ENCODE peak calls at places on chromosomes 12 and 14, in four cellular contexts. U, A, M and H are unnamed samples.

GRCh38 chr14:89141862-89142261 is 275.2 kb downstream of the FOXN3 start:
- DNase-seq in U (no peak), A (no peak), M (no peak), H (no peak)

GRCh38 chr12:2664721-2665577 is 129.8 kb upstream of the FKBP4 start:
- DNase-seq in U (no peak), A (peak), M (no peak), H (peak)

GRCh38 chr12:26402648-26403047 is 207.3 kb downstream of the SSPN start:
- DNase-seq in U (no peak), A (no peak), M (no peak), H (no peak)

GRCh38 chr12:124698211-124698997 is 131.0 kb upstream of the NCOR2 start:
- DNase-seq in U (no peak), A (no peak), M (no peak), H (no peak)

GRCh38 chr12:67002711-67003110 is 266.4 kb upstream of the CAND1 start:
- DNase-seq in U (no peak), A (no peak), M (no peak), H (no peak)

GRCh38 chr14:68896132-68896531 is 83.0 kb downstream of the ACTN1 start:
- DNase-seq in U (peak), A (no peak), M (no peak), H (peak)

GRCh38 chr14:30874120-30874998 is at the start of gene COCH:
- DNase-seq in U (peak), A (no peak), M (no peak), H (no peak)

GRCh38 chr12:13049816-13050215 is 5.6 kb downstream of the FAM234B start:
- DNase-seq in U (no peak), A (no peak), M (no peak), H (no peak)

GRCh38 chr14:104140213-104140462 is 1.8 kb downstream of the KIF26A start:
- DNase-seq in U (no peak), A (peak), M (no peak), H (no peak)

GRCh38 chr12:120662879-120663278 is 22.5 kb downstream of the CABP1 start:
- DNase-seq in U (peak), A (no peak), M (no peak), H (no peak)

GRCh38 chr14:34181308-34181707 is 230.4 kb upstream of the EGLN3 start:
- DNase-seq in U (no peak), A (no peak), M (no peak), H (no peak)

GRCh38 chr14:103820382-103820781 is 27.0 kb downstream of the PPP1R13B start:
- DNase-seq in U (no peak), A (no peak), M (no peak), H (no peak)

GRCh38 chr12:123270380-123271181 is 1.1 kb downstream of the CDK2AP1 start:
- DNase-seq in U (peak), A (peak), M (no peak), H (no peak)

GRCh38 chr14:91901449-91902250 is 34.3 kb upstream of the TC2N start:
- DNase-seq in U (no peak), A (peak), M (no peak), H (no peak)

GRCh38 chr12:82314406-82314892 is 43.7 kb downstream of the CCDC59 start:
- DNase-seq in U (no peak), A (no peak), M (no peak), H (no peak)

GRCh38 chr12:120013659-120014380 is 24.8 kb downstream of the BICDL1 start:
- DNase-seq in U (no peak), A (no peak), M (no peak), H (no peak)

GRCh38 chr12:122891661-122892525 is 4.0 kb downstream of the VPS37B start:
- DNase-seq in U (no peak), A (no peak), M (peak), H (no peak)

GRCh38 chr12:109434556-109434955 is 42.5 kb downstream of the KCTD10 start:
- DNase-seq in U (no peak), A (no peak), M (no peak), H (no peak)

GRCh38 chr12:109433618-109434017 is 43.5 kb downstream of the KCTD10 start:
- DNase-seq in U (no peak), A (no peak), M (no peak), H (no peak)

GRCh38 chr12:109436181-109436546 is 40.9 kb downstream of the KCTD10 start:
- DNase-seq in U (no peak), A (no peak), M (no peak), H (no peak)

GRCh38 chr12:109432842-109433304 is 44.2 kb downstream of the KCTD10 start:
- DNase-seq in U (peak), A (peak), M (peak), H (peak)

GRCh38 chr12:109435428-109436180 is 41.5 kb downstream of the KCTD10 start:
- DNase-seq in U (no peak), A (no peak), M (no peak), H (no peak)
- H3K4me3 ChIP-seq in U (no peak), A (no peak), M (no peak), H (no peak)

GRCh38 chr12:70732287-70732686 is 95.1 kb upstream of the PTPRB start:
- DNase-seq in U (no peak), A (no peak), M (no peak), H (no peak)

GRCh38 chr12:70739741-70740140 is 102.5 kb upstream of the PTPRB start:
- DNase-seq in U (no peak), A (no peak), M (no peak), H (no peak)

GRCh38 chr12:70741266-70741665 is 104.0 kb upstream of the PTPRB start:
- DNase-seq in U (no peak), A (no peak), M (no peak), H (no peak)

GRCh38 chr12:70733385-70733784 is 96.2 kb upstream of the PTPRB start:
- DNase-seq in U (peak), A (no peak), M (peak), H (no peak)

GRCh38 chr12:70736775-70737174 is 99.5 kb upstream of the PTPRB start:
- DNase-seq in U (no peak), A (no peak), M (no peak), H (no peak)
- H3K4me3 ChIP-seq in U (no peak), A (no peak), M (no peak), H (no peak)

GRCh38 chr14:96205994-96206392 is 1.4 kb downstream of the BDKRB2 start:
- DNase-seq in U (no peak), A (no peak), M (no peak), H (no peak)

GRCh38 chr14:96203635-96204034 is 1.0 kb upstream of the BDKRB2 start:
- DNase-seq in U (no peak), A (no peak), M (no peak), H (no peak)

GRCh38 chr14:96205059-96205993 is 687 bp downstream of the BDKRB2 start:
- DNase-seq in U (peak), A (no peak), M (no peak), H (no peak)

GRCh38 chr14:96203116-96203515 is 1.5 kb upstream of the BDKRB2 start:
- DNase-seq in U (no peak), A (no peak), M (no peak), H (no peak)

GRCh38 chr14:96204151-96205058 is at the start of gene BDKRB2:
- DNase-seq in U (no peak), A (peak), M (peak), H (no peak)
- H3K4me3 ChIP-seq in U (no peak), A (peak), M (peak), H (peak)

GRCh38 chr12:113302466-113302865 is 32.4 kb downstream of the SLC8B1 start:
- DNase-seq in U (no peak), A (no peak), M (no peak), H (no peak)
- H3K4me3 ChIP-seq in U (no peak), A (no peak), M (no peak), H (no peak)